ENCODE peak calls at places on chromosomes 11 and 22, in eight cellular contexts. T is PC-9; L is AG09309; W is spleen; K is GM23248; H is CD8-positive, alpha-beta T cell; B is brain microvascular endothelial cell; G is effector memory CD4-positive, alpha-beta T cell. U is an unnamed sample.

GRCh38 chr11:32792948-32793475 is 1.4 kb downstream of the CCDC73 start:
- DNase-seq in T (no peak), L (no peak), W (no peak), K (peak), H (peak), B (peak), G (peak), U (peak)

GRCh38 chr22:26377170-26377825 is 51.8 kb upstream of the ASPHD2 start:
- DNase-seq in T (no peak), L (no peak), W (no peak), K (no peak), H (no peak), B (no peak), G (no peak), U (no peak)

GRCh38 chr22:49963647-49964026 is 3.1 kb downstream of the PIM3 start:
- DNase-seq in T (no peak), L (no peak), W (no peak), K (no peak), H (no peak), B (no peak), G (no peak), U (no peak)

GRCh38 chr11:47414685-47415070 is 6.3 kb downstream of the SLC39A13 start:
- DNase-seq in T (no peak), L (no peak), W (no peak), K (no peak), H (no peak), B (no peak), G (no peak), U (no peak)

GRCh38 chr11:73797457-73797856 is 9.8 kb downstream of the MRPL48 start:
- DNase-seq in T (no peak), L (no peak), W (no peak), K (no peak), H (no peak), B (no peak), G (no peak), U (no peak)

GRCh38 chr11:82004537-82005213 is 729.0 kb downstream of the FAM181B start:
- DNase-seq in T (no peak), L (no peak), W (no peak), K (peak), H (no peak), B (peak), G (no peak), U (no peak)

GRCh38 chr11:69134957-69135356 is 20.8 kb upstream of the SMIM38 start:
- DNase-seq in T (no peak), L (no peak), W (peak), K (no peak), H (no peak), B (no peak), G (no peak), U (no peak)

GRCh38 chr11:82994615-82995014 is 77.1 kb downstream of the RAB30 start:
- DNase-seq in T (no peak), L (no peak), W (no peak), K (peak), H (no peak), B (no peak), G (no peak), U (no peak)

GRCh38 chr11:15547685-15548084 is 433.0 kb downstream of the INSC start:
- DNase-seq in T (no peak), L (no peak), W (no peak), K (no peak), H (no peak), B (no peak), G (no peak), U (no peak)

GRCh38 chr11:134139303-134139872 is 70.5 kb downstream of the JAM3 start:
- DNase-seq in T (no peak), L (no peak), W (no peak), K (no peak), H (no peak), B (no peak), G (no peak), U (no peak)

GRCh38 chr11:126604461-126604860 is 249.0 kb downstream of the ST3GAL4 start:
- DNase-seq in T (no peak), L (no peak), W (no peak), K (no peak), H (no peak), B (no peak), G (no peak), U (no peak)

GRCh38 chr11:64378335-64378884 is 19.4 kb downstream of the RPS6KA4 start:
- DNase-seq in T (no peak), L (no peak), W (no peak), K (peak), H (no peak), B (no peak), G (no peak), U (no peak)

GRCh38 chr11:94800394-94800793 is 32.2 kb downstream of the AMOTL1 start:
- DNase-seq in T (no peak), L (peak), W (no peak), K (peak), H (no peak), B (no peak), G (no peak), U (no peak)

GRCh38 chr11:134592391-134592990 is 180.4 kb upstream of the B3GAT1 start:
- DNase-seq in T (no peak), L (no peak), W (no peak), K (no peak), H (peak), B (peak), G (no peak), U (no peak)

GRCh38 chr11:123301696-123302400 is 106.8 kb upstream of the CLMP start:
- DNase-seq in T (no peak), L (no peak), W (peak), K (peak), H (peak), B (no peak), G (peak), U (no peak)

GRCh38 chr11:31236052-31236652 is 133.4 kb downstream of the DCDC1 start:
- DNase-seq in T (no peak), L (no peak), W (no peak), K (peak), H (no peak), B (no peak), G (no peak), U (no peak)

GRCh38 chr11:70016666-70017347 is 61.3 kb upstream of the ANO1 start:
- DNase-seq in T (peak), L (peak), W (peak), K (peak), H (no peak), B (peak), G (no peak), U (no peak)

GRCh38 chr11:14537134-14537599 is 17.0 kb upstream of the PSMA1 start:
- DNase-seq in T (no peak), L (no peak), W (no peak), K (peak), H (peak), B (peak), G (no peak), U (no peak)

GRCh38 chr11:68841718-68842426 is at the start of gene CPT1A:
- DNase-seq in T (peak), L (no peak), W (peak), K (peak), H (peak), B (no peak), G (peak), U (no peak)

GRCh38 chr11:86592047-86592564 is 80.3 kb downstream of the ME3 start:
- DNase-seq in T (peak), L (no peak), W (no peak), K (peak), H (no peak), B (peak), G (no peak), U (no peak)

GRCh38 chr22:24686280-24686679 is 83.3 kb downstream of the GGT1 start:
- DNase-seq in T (no peak), L (no peak), W (no peak), K (no peak), H (no peak), B (no peak), G (no peak), U (no peak)

GRCh38 chr11:66579017-66579606 is 10.7 kb upstream of the CTSF start:
- DNase-seq in T (no peak), L (peak), W (peak), K (peak), H (peak), B (peak), G (peak), U (no peak)

GRCh38 chr11:128549256-128549944 is 38.0 kb downstream of the ETS1 start:
- DNase-seq in T (no peak), L (no peak), W (peak), K (no peak), H (no peak), B (peak), G (no peak), U (no peak)

GRCh38 chr11:69832561-69833413 is 13.6 kb upstream of the FGF3 start:
- DNase-seq in T (no peak), L (no peak), W (peak), K (no peak), H (no peak), B (no peak), G (no peak), U (no peak)

GRCh38 chr22:49107961-49108530 is 719.6 kb downstream of the BRD1 start:
- DNase-seq in T (no peak), L (no peak), W (no peak), K (no peak), H (no peak), B (no peak), G (no peak), U (no peak)

GRCh38 chr11:43197357-43197756 is 114.4 kb upstream of the API5 start:
- DNase-seq in T (no peak), L (no peak), W (no peak), K (no peak), H (no peak), B (no peak), G (no peak), U (no peak)

GRCh38 chr11:14270690-14271542 is 88.1 kb downstream of the RRAS2 start:
- DNase-seq in T (no peak), L (no peak), W (peak), K (no peak), H (no peak), B (no peak), G (no peak), U (no peak)

GRCh38 chr11:122101625-122102291 is 14.3 kb downstream of the BLID start:
- DNase-seq in T (no peak), L (peak), W (no peak), K (peak), H (no peak), B (peak), G (no peak), U (no peak)

GRCh38 chr11:96037267-96037990 is 113.5 kb upstream of the MTMR2 start:
- DNase-seq in T (peak), L (no peak), W (no peak), K (peak), H (no peak), B (peak), G (no peak), U (no peak)

GRCh38 chr11:68767672-68768071 is 16.4 kb upstream of the TESMIN start:
- DNase-seq in T (no peak), L (no peak), W (no peak), K (no peak), H (no peak), B (no peak), G (no peak), U (no peak)

GRCh38 chr11:117511483-117511934 is 183.9 kb downstream of the CEP164 start:
- DNase-seq in T (no peak), L (no peak), W (no peak), K (no peak), H (no peak), B (no peak), G (no peak), U (no peak)

GRCh38 chr11:47308050-47308823 is 38.3 kb downstream of the MADD start:
- DNase-seq in T (no peak), L (no peak), W (no peak), K (no peak), H (no peak), B (no peak), G (no peak), U (no peak)

GRCh38 chr22:20580179-20580578 is 72.8 kb downstream of the MED15 start:
- DNase-seq in T (no peak), L (no peak), W (peak), K (no peak), H (peak), B (no peak), G (no peak), U (no peak)

GRCh38 chr22:20580611-20581502 is 73.4 kb downstream of the MED15 start:
- DNase-seq in T (no peak), L (no peak), W (peak), K (no peak), H (peak), B (no peak), G (no peak), U (no peak)

GRCh38 chr22:20578707-20579106 is 71.3 kb downstream of the MED15 start:
- DNase-seq in T (no peak), L (no peak), W (no peak), K (no peak), H (no peak), B (no peak), G (no peak), U (no peak)

GRCh38 chr22:20578192-20578591 is 70.8 kb downstream of the MED15 start:
- DNase-seq in T (no peak), L (no peak), W (peak), K (no peak), H (no peak), B (no peak), G (no peak), U (no peak)

GRCh38 chr22:20579273-20580120 is 72.1 kb downstream of the MED15 start:
- DNase-seq in T (no peak), L (no peak), W (peak), K (no peak), H (peak), B (no peak), G (no peak), U (no peak)
- H3K4me3 ChIP-seq in T (no peak), L (no peak), W (no peak), K (no peak), H (no peak), B (no peak), G (no peak), U (no peak)

GRCh38 chr22:43884600-43885318 is 7.1 kb downstream of the PNPLA5 start:
- DNase-seq in T (no peak), L (no peak), W (peak), K (peak), H (peak), B (peak), G (no peak), U (no peak)
- H3K4me3 ChIP-seq in T (no peak), L (no peak), W (no peak), K (no peak), H (no peak), B (no peak), G (no peak), U (no peak)

GRCh38 chr11:45285931-45286632 is at the start of gene SYT13:
- DNase-seq in T (no peak), L (no peak), W (no peak), K (no peak), H (no peak), B (no peak), G (no peak), U (no peak)
- H3K4me3 ChIP-seq in T (no peak), L (no peak), W (no peak), K (no peak), H (no peak), B (peak), G (no peak), U (no peak)

DNA sequence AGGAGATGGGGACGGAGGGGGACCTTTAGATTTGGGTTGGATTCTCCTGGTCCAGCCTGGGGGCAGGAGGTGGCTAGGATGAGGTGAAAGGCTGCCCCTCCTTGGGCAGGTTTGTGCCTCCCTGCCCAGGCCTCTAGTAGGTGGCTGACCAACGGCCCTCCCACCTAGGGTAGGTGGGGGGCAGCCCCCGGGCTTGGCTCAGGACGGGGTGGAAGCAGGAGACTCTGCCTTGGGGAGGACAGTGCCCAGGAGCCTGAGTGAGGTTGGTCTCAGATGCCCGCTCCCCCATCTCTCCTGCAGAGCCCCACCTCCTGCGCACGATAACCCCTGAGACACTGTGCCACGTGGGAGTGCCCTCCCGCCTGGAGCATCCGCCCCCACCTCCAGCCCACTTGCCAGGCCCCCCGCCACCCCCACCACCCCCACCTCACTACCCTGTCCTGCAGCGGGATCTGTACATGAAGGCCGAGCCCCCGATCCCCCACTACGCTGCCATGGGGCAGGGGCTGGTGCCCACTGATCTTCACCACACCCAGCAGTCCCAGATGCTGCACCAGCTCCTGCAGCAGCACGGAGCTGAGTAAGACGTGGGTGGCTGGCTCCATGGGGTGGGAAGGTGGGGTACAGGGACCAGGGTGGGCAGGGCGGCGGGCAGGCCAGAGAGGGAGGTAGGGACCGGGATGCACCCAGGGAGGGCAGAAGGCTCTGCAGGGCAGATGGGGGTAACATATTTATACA is 17.7 kb downstream of the MYRF start:
- DNase-seq in T (no peak), L (no peak), W (no peak), K (no peak), H (no peak), B (no peak), G (no peak), U (no peak)
- H3K4me3 ChIP-seq in T (no peak), L (no peak), W (no peak), K (no peak), H (no peak), B (no peak), G (no peak), U (no peak)

U was measured in HFF-Myc.